ENCODE peak calls at places on chromosomes 7 and 10, in nine cellular contexts. K is HCEC 1CT; J is heart left ventricle; R is SJCRH30; G is B cell; M is T-helper 17 cell; D is GM13977; U is CD4-positive, alpha-beta T cell; H is mammary epithelial cell. E is an unnamed sample.

GRCh38 chr10:114304566-114305421 is 65.7 kb downstream of the VWA2 start:
- DNase-seq in D (peak; percentile 75), G (peak; percentile 80), J (peak; percentile 45), K (no peak), U (peak; percentile 58), R (peak; percentile 68), H (no peak), M (peak; percentile 53), E (peak; percentile 75)

GRCh38 chr7:1899201-1899600 is 229.1 kb downstream of the ELFN1 start:
- DNase-seq in K (peak; percentile 90), D (no peak), H (no peak), M (no peak), U (no peak), J (no peak), G (no peak), R (no peak), E (no peak)

GRCh38 chr10:107914450-107915276 is 750.2 kb upstream of the SORCS1 start:
- DNase-seq in J (no peak), H (peak; percentile 30), U (no peak), M (no peak), D (no peak), K (no peak), R (peak; percentile 22), G (peak; percentile 23), E (no peak)

GRCh38 chr7:40437936-40438634 is 303.3 kb downstream of the SUGCT start:
- DNase-seq in U (no peak), H (no peak), K (peak; percentile 11), M (no peak), J (no peak), D (no peak), R (no peak), G (no peak), E (no peak)

GRCh38 chr7:115689941-115690340 is 340.6 kb downstream of the TFEC start:
- DNase-seq in J (no peak), G (no peak), H (no peak), K (no peak), D (no peak), U (no peak), M (no peak), R (no peak), E (no peak)

GRCh38 chr10:1485357-1485756 is 252.0 kb downstream of the ADARB2 start:
- DNase-seq in H (no peak), K (no peak), U (no peak), D (no peak), J (no peak), R (no peak), M (no peak), G (no peak), E (no peak)

GRCh38 chr7:2528481-2529095 is 9.0 kb downstream of the LFNG start:
- DNase-seq in D (no peak), H (no peak), J (no peak), G (no peak), R (no peak), K (no peak), U (no peak), M (peak; percentile 9), E (no peak)

GRCh38 chr10:121830101-121830500 is 97.7 kb downstream of the ATE1 start:
- DNase-seq in R (no peak), H (no peak), U (no peak), M (no peak), K (no peak), D (no peak), J (no peak), G (no peak), E (no peak)

GRCh38 chr10:125448596-125448995 is 234.4 kb downstream of the TEX36 start:
- DNase-seq in R (peak; percentile 40), M (no peak), J (no peak), U (no peak), K (peak; percentile 6), D (no peak), H (peak; percentile 5), G (no peak), E (peak; percentile 5)

GRCh38 chr7:127287133-127287532 is 34.4 kb upstream of the GRM8 start:
- DNase-seq in U (no peak), D (no peak), M (no peak), G (no peak), K (no peak), R (no peak), J (no peak), H (peak; percentile 46), E (no peak)

GRCh38 chr10:17820943-17821342 is 11.8 kb downstream of the MRC1 start:
- DNase-seq in H (no peak), G (no peak), M (no peak), D (no peak), R (no peak), K (no peak), U (no peak), J (no peak), E (no peak)

GRCh38 chr10:14186245-14186644 is 144.5 kb downstream of the FRMD4A start:
- DNase-seq in U (no peak), H (no peak), G (no peak), K (no peak), J (no peak), R (peak; percentile 59), M (no peak), D (no peak), E (no peak)

GRCh38 chr10:69629519-69629896 is 539 bp upstream of the FAM241B start:
- DNase-seq in U (no peak), M (no peak), H (no peak), K (no peak), D (no peak), R (no peak), G (no peak), J (no peak), E (no peak)

GRCh38 chr7:80218723-80219122 is 84.1 kb downstream of the GNAI1 start:
- DNase-seq in H (peak; percentile 94), D (no peak), G (no peak), R (no peak), J (no peak), M (no peak), U (no peak), K (peak; percentile 86), E (no peak)

GRCh38 chr10:112250555-112250954 is 32.6 kb upstream of the TECTB start:
- DNase-seq in K (peak; percentile 93), U (no peak), J (no peak), R (no peak), M (no peak), G (no peak), D (no peak), H (peak; percentile 53), E (no peak)